ENCODE peak calls at places on chromosome 9, in five cellular contexts. One of them, this sample, is unnamed.
A peak's percentile ranks its signal among the peaks of the same experiment; 100 is the strongest.

GRCh38 chr9:70263421-70263820 is 4.6 kb downstream of the SMC5 start:
- DNase-seq in ELR: peak; percentile 37
- DNase-seq in Panc1: no peak
- DNase-seq in glomerular endothelial cell: no peak
- DNase-seq in lung: no peak
- DNase-seq in this sample: no peak

GRCh38 chr9:74577956-74578355 is 80.8 kb downstream of the RORB start:
- DNase-seq in ELR: peak; percentile 5
- DNase-seq in Panc1: no peak
- DNase-seq in glomerular endothelial cell: no peak
- DNase-seq in lung: no peak
- DNase-seq in this sample: no peak

GRCh38 chr9:94018628-94019027 is 63.5 kb upstream of the BARX1 start:
- DNase-seq in ELR: no peak
- DNase-seq in Panc1: no peak
- DNase-seq in glomerular endothelial cell: no peak
- DNase-seq in lung: no peak
- DNase-seq in this sample: no peak

GRCh38 chr9:13367784-13368183 is 88.3 kb upstream of the MPDZ start:
- DNase-seq in ELR: no peak
- DNase-seq in Panc1: no peak
- DNase-seq in glomerular endothelial cell: no peak
- DNase-seq in lung: no peak
- DNase-seq in this sample: no peak

GRCh38 chr9:114500583-114501292 is 4.5 kb downstream of the WHRN start:
- DNase-seq in ELR: no peak
- DNase-seq in Panc1: no peak
- DNase-seq in glomerular endothelial cell: no peak
- DNase-seq in lung: no peak
- DNase-seq in this sample: no peak

GRCh38 chr9:87713278-87713989 is 12.5 kb upstream of the CTSL start:
- DNase-seq in ELR: peak; percentile 100
- DNase-seq in Panc1: peak; percentile 81
- DNase-seq in glomerular endothelial cell: peak; percentile 68
- DNase-seq in lung: peak; percentile 83
- DNase-seq in this sample: no peak

GRCh38 chr9:4497855-4498254 is 7.6 kb downstream of the SLC1A1 start:
- DNase-seq in ELR: peak; percentile 32
- DNase-seq in Panc1: no peak
- DNase-seq in glomerular endothelial cell: no peak
- DNase-seq in lung: no peak
- DNase-seq in this sample: no peak

GRCh38 chr9:76371901-76372300 is 22.3 kb downstream of the RFK start:
- DNase-seq in ELR: no peak
- DNase-seq in Panc1: no peak
- DNase-seq in glomerular endothelial cell: no peak
- DNase-seq in lung: no peak
- DNase-seq in this sample: no peak

GRCh38 chr9:111828193-111828592 is 33.5 kb upstream of the SHOC1 start:
- DNase-seq in ELR: peak; percentile 45
- DNase-seq in Panc1: no peak
- DNase-seq in glomerular endothelial cell: no peak
- DNase-seq in lung: no peak
- DNase-seq in this sample: no peak

GRCh38 chr9:97559111-97559514 is 57.6 kb downstream of the TMOD1 start:
- DNase-seq in ELR: no peak
- DNase-seq in Panc1: no peak
- DNase-seq in glomerular endothelial cell: no peak
- DNase-seq in lung: no peak
- DNase-seq in this sample: no peak